ENCODE peak calls at places on chromosomes 7 and 10, in six cellular contexts. B is RWPE1, W is IMR-90, K is omental fat pad, F is nephron progenitor cell, S is GM10248. I is an unnamed sample.

GRCh38 chr10:15817407-15818046 is 42.8 kb downstream of the MINDY3 start:
- DNase-seq in B (no peak), W (peak; percentile 5), K (no peak), F (no peak), S (no peak), I (no peak)

GRCh38 chr10:94500063-94500462 is 45.5 kb upstream of the HELLS start:
- DNase-seq in B (peak; percentile 7), W (no peak), K (no peak), F (no peak), S (no peak), I (no peak)

GRCh38 chr10:103736763-103737162 is 118.6 kb downstream of the SH3PXD2A start:
- DNase-seq in B (peak; percentile 88), W (no peak), K (no peak), F (no peak), S (no peak), I (no peak)

GRCh38 chr10:45427956-45428338 is 53.9 kb downstream of the ALOX5 start:
- DNase-seq in B (no peak), W (no peak), K (no peak), F (no peak), S (no peak), I (no peak)

GRCh38 chr7:73652541-73652949 is 15.1 kb upstream of the VPS37D start:
- DNase-seq in B (no peak), W (no peak), K (no peak), F (no peak), S (no peak), I (no peak)

GRCh38 chr7:80879849-80880248 is 39.0 kb downstream of the SEMA3C start:
- DNase-seq in B (no peak), W (peak; percentile 84), K (no peak), F (no peak), S (no peak), I (no peak)

GRCh38 chr10:27252267-27253000 is 11.8 kb upstream of the ACBD5 start:
- DNase-seq in B (peak; percentile 57), W (peak; percentile 27), K (no peak), F (peak; percentile 41), S (peak; percentile 85), I (peak; percentile 85)

GRCh38 chr7:17941171-17941490 is 837 bp upstream of the SNX13 start:
- DNase-seq in B (peak; percentile 14), W (no peak), K (no peak), F (no peak), S (no peak), I (no peak)

GRCh38 chr10:71346731-71347130 is 27.7 kb downstream of the SLC29A3 start:
- DNase-seq in B (no peak), W (no peak), K (no peak), F (no peak), S (no peak), I (no peak)

GRCh38 chr10:133461841-133462240 is 8.1 kb downstream of the SCART1 start:
- DNase-seq in B (no peak), W (no peak), K (no peak), F (no peak), S (no peak), I (no peak)

GRCh38 chr7:36475371-36475770 is 85.7 kb downstream of the ANLN start:
- DNase-seq in B (no peak), W (no peak), K (no peak), F (no peak), S (no peak), I (no peak)

GRCh38 chr7:31327071-31327470 is 13.5 kb downstream of the NEUROD6 start:
- DNase-seq in B (peak; percentile 60), W (peak; percentile 10), K (no peak), F (no peak), S (no peak), I (no peak)

GRCh38 chr7:157928808-157929425 is 592.1 kb downstream of the DNAJB6 start:
- DNase-seq in B (no peak), W (no peak), K (no peak), F (no peak), S (no peak), I (no peak)

GRCh38 chr7:135200824-135201331 is 10.4 kb downstream of the WDR91 start:
- DNase-seq in B (no peak), W (no peak), K (no peak), F (no peak), S (no peak), I (no peak)

GRCh38 chr10:130570119-130570518 is 433.9 kb downstream of the GLRX3 start:
- DNase-seq in B (no peak), W (no peak), K (no peak), F (no peak), S (no peak), I (no peak)

GRCh38 chr7:42262907-42263466 is 26.0 kb upstream of the GLI3 start:
- DNase-seq in B (peak; percentile 59), W (peak; percentile 70), K (no peak), F (peak; percentile 46), S (no peak), I (no peak)

GRCh38 chr10:95788830-95789229 is 32.9 kb downstream of the ENTPD1 start:
- DNase-seq in B (no peak), W (peak; percentile 85), K (no peak), F (no peak), S (no peak), I (no peak)